ENCODE peak calls at places on chromosome 6, in eight cellular contexts. One of them, this sample, is unnamed.

GRCh38 chr6:169859978-169860703 is 108.7 kb downstream of the ERMARD start:
- DNase-seq in OCI-LY7: peak
- DNase-seq in uterus: no peak
- DNase-seq in suprapubic skin: no peak
- DNase-seq in fibroblast of pulmonary artery: no peak
- DNase-seq in astrocyte of the cerebellum: no peak
- DNase-seq in stomach: peak
- DNase-seq in H1: peak
- DNase-seq in this sample: no peak

GRCh38 chr6:104983296-104983695 is 26.4 kb downstream of the LIN28B start:
- DNase-seq in OCI-LY7: no peak
- DNase-seq in uterus: no peak
- DNase-seq in suprapubic skin: no peak
- DNase-seq in fibroblast of pulmonary artery: no peak
- DNase-seq in astrocyte of the cerebellum: no peak
- DNase-seq in stomach: no peak
- DNase-seq in H1: no peak
- DNase-seq in this sample: no peak

GRCh38 chr6:13479971-13480434 is 7.4 kb downstream of the GFOD1 start:
- DNase-seq in OCI-LY7: no peak
- DNase-seq in uterus: no peak
- DNase-seq in suprapubic skin: no peak
- DNase-seq in fibroblast of pulmonary artery: no peak
- DNase-seq in astrocyte of the cerebellum: no peak
- DNase-seq in stomach: no peak
- DNase-seq in H1: no peak
- DNase-seq in this sample: no peak

GRCh38 chr6:67630146-67630545 is 1004.9 kb upstream of the ADGRB3 start:
- DNase-seq in OCI-LY7: no peak
- DNase-seq in uterus: no peak
- DNase-seq in suprapubic skin: no peak
- DNase-seq in fibroblast of pulmonary artery: peak
- DNase-seq in astrocyte of the cerebellum: peak
- DNase-seq in stomach: no peak
- DNase-seq in H1: no peak
- DNase-seq in this sample: no peak

GRCh38 chr6:77430506-77430905 is 32.8 kb downstream of the HTR1B start:
- DNase-seq in OCI-LY7: no peak
- DNase-seq in uterus: no peak
- DNase-seq in suprapubic skin: no peak
- DNase-seq in fibroblast of pulmonary artery: no peak
- DNase-seq in astrocyte of the cerebellum: no peak
- DNase-seq in stomach: no peak
- DNase-seq in H1: no peak
- DNase-seq in this sample: no peak

GRCh38 chr6:38284772-38285406 is 354.8 kb downstream of the BTBD9 start:
- DNase-seq in OCI-LY7: no peak
- DNase-seq in uterus: no peak
- DNase-seq in suprapubic skin: no peak
- DNase-seq in fibroblast of pulmonary artery: no peak
- DNase-seq in astrocyte of the cerebellum: no peak
- DNase-seq in stomach: no peak
- DNase-seq in H1: no peak
- DNase-seq in this sample: no peak

GRCh38 chr6:47419621-47420020 is 58.0 kb upstream of the CD2AP start:
- DNase-seq in OCI-LY7: no peak
- DNase-seq in uterus: no peak
- DNase-seq in suprapubic skin: no peak
- DNase-seq in fibroblast of pulmonary artery: no peak
- DNase-seq in astrocyte of the cerebellum: peak
- DNase-seq in stomach: no peak
- DNase-seq in H1: no peak
- DNase-seq in this sample: no peak

GRCh38 chr6:136173519-136174507 is 76.3 kb downstream of the MTFR2 start:
- DNase-seq in OCI-LY7: no peak
- DNase-seq in uterus: peak
- DNase-seq in suprapubic skin: no peak
- DNase-seq in fibroblast of pulmonary artery: peak
- DNase-seq in astrocyte of the cerebellum: no peak
- DNase-seq in stomach: no peak
- DNase-seq in H1: no peak
- DNase-seq in this sample: no peak

GRCh38 chr6:34346175-34347119 is 46.0 kb downstream of the NUDT3 start:
- DNase-seq in OCI-LY7: peak
- DNase-seq in uterus: no peak
- DNase-seq in suprapubic skin: no peak
- DNase-seq in fibroblast of pulmonary artery: no peak
- DNase-seq in astrocyte of the cerebellum: no peak
- DNase-seq in stomach: no peak
- DNase-seq in H1: no peak
- DNase-seq in this sample: peak

GRCh38 chr6:12980741-12981140 is 264.2 kb downstream of the PHACTR1 start:
- DNase-seq in OCI-LY7: no peak
- DNase-seq in uterus: no peak
- DNase-seq in suprapubic skin: no peak
- DNase-seq in fibroblast of pulmonary artery: no peak
- DNase-seq in astrocyte of the cerebellum: no peak
- DNase-seq in stomach: no peak
- DNase-seq in H1: no peak
- DNase-seq in this sample: no peak

GRCh38 chr6:84766118-84766683 is 1.8 kb upstream of the TBX18 start:
- DNase-seq in OCI-LY7: no peak
- DNase-seq in uterus: no peak
- DNase-seq in suprapubic skin: no peak
- DNase-seq in fibroblast of pulmonary artery: peak
- DNase-seq in astrocyte of the cerebellum: no peak
- DNase-seq in stomach: no peak
- DNase-seq in H1: peak
- DNase-seq in this sample: no peak

GRCh38 chr6:105991561-105992314 is 94.4 kb upstream of the PRDM1 start:
- DNase-seq in OCI-LY7: peak
- DNase-seq in uterus: peak
- DNase-seq in suprapubic skin: no peak
- DNase-seq in fibroblast of pulmonary artery: no peak
- DNase-seq in astrocyte of the cerebellum: no peak
- DNase-seq in stomach: peak
- DNase-seq in H1: peak
- DNase-seq in this sample: no peak

GRCh38 chr6:90333928-90334327 is 37.3 kb upstream of the BACH2 start:
- DNase-seq in OCI-LY7: no peak
- DNase-seq in uterus: no peak
- DNase-seq in suprapubic skin: no peak
- DNase-seq in fibroblast of pulmonary artery: no peak
- DNase-seq in astrocyte of the cerebellum: no peak
- DNase-seq in stomach: no peak
- DNase-seq in H1: no peak
- DNase-seq in this sample: no peak

GRCh38 chr6:110233769-110234374 is 53.6 kb downstream of the CDC40 start:
- DNase-seq in OCI-LY7: peak
- DNase-seq in uterus: no peak
- DNase-seq in suprapubic skin: no peak
- DNase-seq in fibroblast of pulmonary artery: peak
- DNase-seq in astrocyte of the cerebellum: no peak
- DNase-seq in stomach: no peak
- DNase-seq in H1: no peak
- DNase-seq in this sample: peak

DNA sequence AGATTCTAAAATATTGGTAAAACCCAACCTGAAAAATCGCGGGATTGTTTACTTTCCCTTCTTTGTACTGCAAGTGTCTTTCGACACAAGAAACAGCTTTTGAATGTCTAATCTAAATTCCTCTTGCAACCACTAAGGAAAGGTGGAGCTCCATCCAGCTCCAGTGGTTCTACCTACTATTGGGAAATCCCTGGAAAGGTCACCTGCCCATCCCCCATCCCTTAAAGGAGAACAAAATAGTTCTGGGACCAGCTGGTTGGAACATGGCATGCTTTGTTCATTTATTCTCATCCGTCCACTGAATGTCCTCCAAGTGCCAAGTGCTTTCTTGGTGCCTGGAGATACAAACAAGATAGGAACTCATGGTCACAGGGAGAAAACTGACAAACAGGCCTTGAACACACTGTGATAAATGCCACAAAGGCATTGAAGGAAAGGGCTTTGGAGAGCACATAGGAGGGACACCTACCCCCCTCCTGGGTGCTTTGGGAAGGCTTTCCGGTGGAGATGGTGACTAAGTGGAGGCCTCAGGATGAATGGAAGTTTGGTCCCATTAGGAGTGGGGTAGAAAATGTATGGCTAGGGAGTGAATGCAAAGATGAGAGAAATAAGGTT is 2.3 kb upstream of the CITED2 start:
- DNase-seq in OCI-LY7: no peak
- DNase-seq in uterus: peak
- DNase-seq in suprapubic skin: peak
- DNase-seq in fibroblast of pulmonary artery: peak
- DNase-seq in astrocyte of the cerebellum: no peak
- DNase-seq in stomach: peak
- DNase-seq in H1: no peak
- DNase-seq in this sample: no peak
- TF ChIP-seq CTCF in OCI-LY7: no peak
- TF ChIP-seq CTCF in uterus: no peak
- TF ChIP-seq CTCF in suprapubic skin: peak
- TF ChIP-seq CTCF in fibroblast of pulmonary artery: peak
- TF ChIP-seq CTCF in astrocyte of the cerebellum: no peak
- TF ChIP-seq CTCF in stomach: no peak
- TF ChIP-seq CTCF in H1: no peak
- TF ChIP-seq CTCF in this sample: no peak

DNA sequence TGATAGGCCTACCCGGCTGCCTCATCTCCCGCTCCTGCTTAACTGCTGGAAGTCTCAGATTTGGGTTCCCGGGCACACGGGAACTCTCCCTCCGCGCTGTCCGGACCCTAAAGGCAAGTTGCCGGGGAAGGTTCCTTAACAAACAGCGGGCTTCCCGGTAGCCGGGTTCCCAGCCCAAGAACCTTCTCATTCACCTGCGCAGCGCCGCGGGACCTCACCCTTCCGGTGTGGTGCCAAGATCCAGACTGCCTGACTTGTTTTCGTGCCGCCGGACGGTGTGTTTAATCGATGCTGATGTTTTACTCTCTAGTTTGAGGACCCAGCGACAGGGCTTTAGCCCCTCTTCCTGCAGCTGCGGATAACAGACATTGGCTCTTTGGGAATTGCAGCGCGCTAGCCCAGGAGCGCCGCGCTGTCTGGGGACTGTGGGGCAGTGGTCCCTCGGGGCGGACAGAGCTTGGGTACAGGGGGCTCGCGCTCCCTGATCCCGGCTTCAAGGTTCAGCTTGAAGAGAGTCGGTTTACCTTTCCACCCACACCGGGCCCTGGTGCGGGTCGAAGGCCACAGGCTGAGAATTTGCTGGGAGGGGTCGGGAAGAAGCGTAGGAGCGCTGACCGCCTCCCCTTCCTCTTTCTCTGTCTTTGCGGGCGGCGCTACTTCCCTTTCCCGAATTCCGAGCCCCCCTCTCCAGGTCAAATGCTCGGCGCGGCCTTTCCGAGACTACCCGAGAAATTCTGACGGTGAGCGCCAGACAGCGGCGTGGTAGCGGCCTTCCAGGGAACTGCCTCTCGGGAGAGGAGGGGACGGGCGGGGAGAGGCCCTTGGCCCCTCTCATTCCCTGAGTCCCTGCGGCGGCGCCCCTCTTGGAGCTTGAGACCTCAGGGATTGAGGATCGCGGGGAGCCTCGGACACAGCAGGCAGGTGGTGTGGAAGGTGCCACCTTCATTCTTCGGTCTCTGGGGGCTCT is 17.2 kb downstream of the ABT1 start:
- DNase-seq in OCI-LY7: no peak
- DNase-seq in uterus: no peak
- DNase-seq in suprapubic skin: no peak
- DNase-seq in fibroblast of pulmonary artery: no peak
- DNase-seq in astrocyte of the cerebellum: no peak
- DNase-seq in stomach: no peak
- DNase-seq in H1: peak
- DNase-seq in this sample: no peak
- TF ChIP-seq CTCF in OCI-LY7: no peak
- TF ChIP-seq CTCF in uterus: no peak
- TF ChIP-seq CTCF in suprapubic skin: no peak
- TF ChIP-seq CTCF in fibroblast of pulmonary artery: no peak
- TF ChIP-seq CTCF in astrocyte of the cerebellum: no peak
- TF ChIP-seq CTCF in stomach: no peak
- TF ChIP-seq CTCF in H1: peak
- TF ChIP-seq CTCF in this sample: no peak

GRCh38 chr6:31075528-31075927 is 36.8 kb downstream of the C6orf15 start:
- DNase-seq in OCI-LY7: no peak
- DNase-seq in uterus: no peak
- DNase-seq in suprapubic skin: no peak
- DNase-seq in fibroblast of pulmonary artery: peak
- DNase-seq in astrocyte of the cerebellum: no peak
- DNase-seq in stomach: no peak
- DNase-seq in H1: no peak
- DNase-seq in this sample: no peak

GRCh38 chr6:31081872-31082271 is 30.5 kb downstream of the C6orf15 start:
- DNase-seq in OCI-LY7: no peak
- DNase-seq in uterus: no peak
- DNase-seq in suprapubic skin: no peak
- DNase-seq in fibroblast of pulmonary artery: no peak
- DNase-seq in astrocyte of the cerebellum: no peak
- DNase-seq in stomach: no peak
- DNase-seq in H1: no peak
- DNase-seq in this sample: no peak

GRCh38 chr6:31074406-31074805 is 38.0 kb downstream of the C6orf15 start:
- DNase-seq in OCI-LY7: no peak
- DNase-seq in uterus: no peak
- DNase-seq in suprapubic skin: no peak
- DNase-seq in fibroblast of pulmonary artery: no peak
- DNase-seq in astrocyte of the cerebellum: no peak
- DNase-seq in stomach: no peak
- DNase-seq in H1: no peak
- DNase-seq in this sample: no peak

GRCh38 chr6:31079656-31080261 is 32.6 kb downstream of the C6orf15 start:
- DNase-seq in OCI-LY7: peak
- DNase-seq in uterus: peak
- DNase-seq in suprapubic skin: peak
- DNase-seq in fibroblast of pulmonary artery: peak
- DNase-seq in astrocyte of the cerebellum: peak
- DNase-seq in stomach: peak
- DNase-seq in H1: peak
- DNase-seq in this sample: peak

DNA sequence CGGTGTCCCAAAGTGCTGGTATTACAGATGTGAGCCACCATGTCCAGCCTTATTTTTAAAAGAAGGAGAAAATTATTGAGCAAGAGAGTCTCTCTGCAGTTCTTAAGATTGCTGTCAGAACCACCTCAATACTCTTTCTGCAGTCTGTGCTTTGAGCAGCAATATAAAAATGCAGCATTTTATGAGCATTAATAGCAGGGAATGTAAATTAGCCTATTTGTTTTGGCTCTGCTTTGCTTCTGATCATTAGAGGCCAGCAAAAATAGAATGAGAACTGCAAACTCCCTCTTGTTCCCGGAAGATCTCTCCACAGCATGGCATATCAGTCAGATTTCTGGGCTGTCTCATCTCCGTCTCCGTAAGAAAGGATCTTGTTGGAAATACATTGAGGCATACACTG is 35.8 kb downstream of the C6orf15 start:
- DNase-seq in OCI-LY7: no peak
- DNase-seq in uterus: no peak
- DNase-seq in suprapubic skin: no peak
- DNase-seq in fibroblast of pulmonary artery: no peak
- DNase-seq in astrocyte of the cerebellum: no peak
- DNase-seq in stomach: no peak
- DNase-seq in H1: no peak
- DNase-seq in this sample: no peak
- TF ChIP-seq CTCF in OCI-LY7: no peak
- TF ChIP-seq CTCF in uterus: no peak
- TF ChIP-seq CTCF in suprapubic skin: no peak
- TF ChIP-seq CTCF in fibroblast of pulmonary artery: no peak
- TF ChIP-seq CTCF in astrocyte of the cerebellum: no peak
- TF ChIP-seq CTCF in stomach: no peak
- TF ChIP-seq CTCF in H1: no peak
- TF ChIP-seq CTCF in this sample: no peak

GRCh38 chr6:157614026-157614484 is 209.0 kb upstream of the SNX9 start:
- DNase-seq in OCI-LY7: peak
- DNase-seq in uterus: no peak
- DNase-seq in suprapubic skin: peak
- DNase-seq in fibroblast of pulmonary artery: no peak
- DNase-seq in astrocyte of the cerebellum: no peak
- DNase-seq in stomach: no peak
- DNase-seq in H1: no peak
- DNase-seq in this sample: no peak
- TF ChIP-seq CTCF in OCI-LY7: peak
- TF ChIP-seq CTCF in uterus: peak
- TF ChIP-seq CTCF in suprapubic skin: no peak
- TF ChIP-seq CTCF in fibroblast of pulmonary artery: no peak
- TF ChIP-seq CTCF in astrocyte of the cerebellum: no peak
- TF ChIP-seq CTCF in stomach: no peak
- TF ChIP-seq CTCF in H1: peak
- TF ChIP-seq CTCF in this sample: no peak